ENCODE peak calls at places on chromosomes 11 and 22, in ten cellular contexts. S is stomach, F is neural progenitor cell, X is epithelial cell of esophagus, H is vagina, P is kidney epithelial cell, U is upper lobe of right lung, E is fibroblast of the aortic adventitia, A is body of pancreas, B is bronchial epithelial cell. J is an unnamed sample.

GRCh38 chr22:49885281-49885680 is 31.6 kb downstream of the ZBED4 start:
- DNase-seq in S (no peak), H (no peak), F (no peak), X (no peak), U (peak), E (no peak), P (no peak), B (no peak), A (no peak), J (no peak)

GRCh38 chr11:73359930-73360742 is 16.1 kb upstream of the RELT start:
- DNase-seq in B (no peak), S (no peak), F (peak), E (peak), P (no peak), A (no peak), X (no peak), U (no peak), H (no peak), J (peak)

GRCh38 chr11:37712246-37712645 is 1114.2 kb upstream of the RAG2 start:
- DNase-seq in X (peak), B (peak), F (peak), U (no peak), E (peak), P (no peak), H (no peak), A (no peak), S (no peak), J (peak)

GRCh38 chr11:45606514-45607024 is 58.9 kb downstream of the CHST1 start:
- DNase-seq in S (no peak), A (no peak), H (no peak), P (no peak), F (peak), U (no peak), B (no peak), X (no peak), E (no peak), J (no peak)

GRCh38 chr22:24768537-24769374 is 5.8 kb downstream of the PIWIL3 start:
- DNase-seq in H (no peak), U (no peak), P (no peak), B (peak), E (peak), A (peak), S (peak), F (peak), X (peak), J (peak)

GRCh38 chr11:123313261-123313660 is 116.8 kb upstream of the GRAMD1B start:
- DNase-seq in E (no peak), A (no peak), P (no peak), B (no peak), U (no peak), H (no peak), F (peak), X (no peak), S (no peak), J (no peak)

GRCh38 chr11:116928845-116929244 is 91.4 kb upstream of the APOA1 start:
- DNase-seq in F (no peak), H (no peak), S (no peak), E (no peak), X (no peak), P (no peak), A (no peak), B (no peak), U (no peak), J (no peak)

GRCh38 chr11:12765428-12765827 is 91.2 kb downstream of the TEAD1 start:
- DNase-seq in A (peak), H (no peak), U (no peak), F (no peak), X (no peak), B (no peak), S (no peak), P (no peak), E (no peak), J (peak)

GRCh38 chr22:44191036-44191454 is 10.3 kb downstream of the PARVG start:
- DNase-seq in X (peak), H (no peak), B (peak), A (no peak), P (no peak), F (no peak), S (no peak), E (peak), U (peak), J (no peak)

GRCh38 chr11:67628710-67629385 is 889 bp downstream of the NUDT8 start:
- DNase-seq in B (no peak), S (no peak), P (no peak), A (no peak), E (no peak), U (peak), X (no peak), F (no peak), H (no peak), J (no peak)

GRCh38 chr22:30325065-30325720 is 1.5 kb downstream of the TBC1D10A start:
- DNase-seq in F (peak), P (no peak), X (peak), H (no peak), S (peak), U (no peak), A (peak), B (peak), E (peak), J (peak)

GRCh38 chr22:20981787-20982562 is at the start of gene LZTR1:
- DNase-seq in X (peak), E (peak), F (peak), A (peak), S (peak), H (no peak), P (peak), U (peak), B (peak), J (peak)

GRCh38 chr11:117076941-117077659 is 21.1 kb downstream of the SIK3 start:
- DNase-seq in B (no peak), E (no peak), U (no peak), H (no peak), A (no peak), X (no peak), P (no peak), S (no peak), F (no peak), J (no peak)

GRCh38 chr11:125489166-125489565 is 6.9 kb downstream of the FEZ1 start:
- DNase-seq in E (no peak), P (no peak), U (no peak), S (no peak), A (no peak), F (no peak), X (no peak), B (no peak), H (no peak), J (no peak)

GRCh38 chr11:93591247-93591898 is 48.2 kb upstream of the SMCO4 start:
- DNase-seq in H (no peak), X (peak), F (no peak), B (peak), S (no peak), U (no peak), E (no peak), A (no peak), P (peak), J (peak)

GRCh38 chr11:8011981-8012444 is 24.9 kb downstream of the EIF3F start:
- DNase-seq in X (peak), A (no peak), S (no peak), U (no peak), H (no peak), B (peak), F (no peak), E (peak), P (peak), J (peak)

GRCh38 chr22:19122752-19123492 is 710 bp upstream of the DGCR2 start:
- DNase-seq in A (peak), S (peak), E (peak), F (no peak), B (no peak), P (no peak), H (no peak), X (no peak), U (no peak), J (no peak)

GRCh38 chr22:41799486-41800347 is 762 bp upstream of the CCDC134 start:
- DNase-seq in E (peak), A (peak), U (peak), P (no peak), B (no peak), X (no peak), H (no peak), S (peak), F (peak), J (peak)

GRCh38 chr11:94563176-94563847 is 3.9 kb upstream of the PIWIL4 start:
- DNase-seq in A (no peak), H (no peak), U (no peak), B (peak), X (peak), S (no peak), E (peak), F (no peak), P (no peak), J (peak)

GRCh38 chr22:32707971-32708370 is 93.5 kb upstream of the TIMP3 start:
- DNase-seq in S (no peak), A (no peak), B (no peak), P (no peak), E (no peak), F (no peak), H (no peak), X (no peak), U (no peak), J (no peak)

GRCh38 chr11:35943761-35944502 is at the start of gene LDLRAD3:
- DNase-seq in A (peak), E (peak), B (peak), F (peak), U (peak), P (no peak), X (peak), S (peak), H (no peak), J (peak)

GRCh38 chr11:36501236-36501635 is 8.8 kb downstream of the TRAF6 start:
- DNase-seq in S (no peak), F (no peak), B (no peak), X (no peak), A (no peak), P (no peak), E (no peak), H (no peak), U (no peak), J (no peak)

GRCh38 chr22:47634342-47634741 is 871.9 kb downstream of the TBC1D22A start:
- DNase-seq in U (peak), P (no peak), B (no peak), X (no peak), A (no peak), H (peak), F (peak), E (no peak), S (no peak), J (no peak)

GRCh38 chr11:45653277-45653676 is 12.1 kb downstream of the CHST1 start:
- DNase-seq in A (no peak), B (no peak), P (no peak), E (no peak), S (no peak), H (no peak), U (peak), F (peak), X (no peak), J (no peak)

GRCh38 chr11:61369372-61370348 is 7.5 kb downstream of the TMEM138 start:
- DNase-seq in P (no peak), E (peak), A (peak), X (peak), U (no peak), H (no peak), S (no peak), B (peak), F (no peak), J (peak)

GRCh38 chr22:19598054-19598855 is 74.0 kb upstream of the CLDN5 start:
- DNase-seq in E (no peak), A (no peak), H (no peak), X (peak), B (peak), S (no peak), P (no peak), F (no peak), U (peak), J (no peak)

GRCh38 chr11:35598254-35599125 is 19.8 kb upstream of the FJX1 start:
- DNase-seq in E (no peak), P (no peak), U (no peak), A (no peak), F (no peak), S (no peak), B (peak), H (no peak), X (peak), J (no peak)

GRCh38 chr22:24183321-24184031 is 2.2 kb downstream of the SUSD2 start:
- DNase-seq in S (peak), A (no peak), B (no peak), F (no peak), X (no peak), P (no peak), H (no peak), E (no peak), U (no peak), J (no peak)

GRCh38 chr11:67076202-67076601 is 19.6 kb downstream of the RHOD start:
- DNase-seq in B (no peak), A (no peak), X (no peak), U (no peak), P (no peak), S (no peak), H (no peak), F (no peak), E (no peak), J (no peak)

DNA sequence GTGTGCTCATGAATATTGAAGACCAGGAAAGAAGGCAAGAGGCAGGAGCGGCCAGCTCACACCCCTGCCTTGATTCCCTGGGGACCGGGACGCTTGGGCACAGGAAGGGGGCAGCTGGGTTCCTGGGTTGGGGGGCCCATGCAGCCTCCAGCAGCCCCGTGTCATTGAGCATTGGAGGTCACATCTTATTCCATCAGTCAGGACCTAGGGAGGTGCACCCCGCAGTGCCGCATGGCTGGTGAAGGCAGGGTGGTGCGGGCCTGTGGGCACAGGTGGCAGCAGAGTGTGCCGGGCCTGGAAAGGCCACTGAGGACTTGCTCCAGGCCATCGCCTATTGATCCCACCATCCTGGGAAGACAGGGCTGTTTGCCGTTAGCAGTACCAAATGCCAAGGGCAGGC is 116.3 kb upstream of the NECTIN1 start:
- DNase-seq in S (no peak), E (no peak), P (no peak), U (no peak), F (no peak), X (no peak), H (no peak), B (no peak), A (no peak), J (no peak)
- TF ChIP-seq CTCF in S (no peak), E (no peak), P (no peak), U (no peak), F (no peak), X (no peak), H (no peak), B (no peak), A (no peak), J (no peak)

GRCh38 chr22:37660709-37661045 is 2.2 kb downstream of the PDXP start:
- DNase-seq in E (no peak), P (no peak), S (no peak), X (no peak), B (no peak), U (no peak), A (no peak), F (no peak), H (no peak), J (no peak)
- H3K4me3 ChIP-seq in E (peak), P (no peak), S (no peak), X (no peak), B (no peak), U (no peak), A (no peak), F (peak), H (no peak), J (no peak)

DNA sequence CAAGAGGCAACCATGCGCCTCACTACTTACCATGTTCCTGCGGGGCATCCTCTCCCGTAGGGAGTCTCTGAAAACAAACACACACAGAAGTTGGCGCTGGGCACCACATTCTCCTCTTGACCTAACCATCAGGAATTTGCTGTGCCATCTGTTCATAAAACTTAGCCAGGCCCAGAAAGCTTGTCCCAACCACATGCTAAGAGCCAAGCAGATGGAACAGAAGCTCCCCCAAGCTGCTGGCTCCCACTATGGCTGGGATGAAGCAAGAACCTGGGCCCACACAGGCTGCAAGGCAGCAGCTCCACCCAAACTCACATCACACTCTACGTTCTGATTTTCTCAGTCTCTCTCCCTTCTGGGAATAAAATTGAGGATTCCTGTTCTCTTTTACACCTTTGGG is 17.4 kb downstream of the HPS4 start:
- DNase-seq in X (no peak), A (no peak), U (no peak), F (no peak), E (no peak), S (no peak), P (no peak), B (no peak), H (no peak), J (no peak)
- TF ChIP-seq CTCF in X (no peak), A (no peak), U (no peak), F (no peak), E (no peak), S (no peak), P (no peak), B (no peak), H (no peak), J (no peak)

GRCh38 chr11:85682330-85683305 is 3.4 kb downstream of the CCDC89 start:
- DNase-seq in U (peak), P (no peak), A (peak), X (peak), F (no peak), B (no peak), E (peak), S (peak), H (no peak), J (peak)
- H3K4me3 ChIP-seq in U (peak), P (peak), A (peak), X (peak), F (no peak), B (peak), E (peak), S (peak), H (peak), J (peak)

GRCh38 chr11:747176-748006 is at the start of gene TALDO1:
- DNase-seq in H (no peak), F (peak), X (peak), P (no peak), E (peak), U (peak), S (peak), A (peak), B (peak), J (peak)
- TF ChIP-seq CTCF in H (no peak), F (no peak), X (no peak), P (peak), E (peak), U (peak), S (no peak), A (peak), B (peak), J (peak)

GRCh38 chr22:23182289-23183106 is 2.2 kb downstream of the BCR start:
- DNase-seq in S (no peak), X (peak), P (no peak), E (no peak), A (peak), U (no peak), F (peak), H (no peak), B (peak), J (no peak)

GRCh38 chr22:23181763-23182288 is 1.5 kb downstream of the BCR start:
- DNase-seq in X (peak), H (no peak), F (no peak), U (no peak), A (no peak), E (no peak), P (no peak), S (no peak), B (no peak), J (no peak)

GRCh38 chr22:23179381-23180294 is 671 bp upstream of the BCR start:
- DNase-seq in X (peak), P (no peak), S (peak), F (peak), E (no peak), A (peak), U (no peak), B (no peak), H (no peak), J (no peak)

GRCh38 chr22:23180301-23180892 is at the start of gene BCR:
- DNase-seq in E (peak), X (peak), H (no peak), B (peak), P (no peak), S (peak), A (peak), U (peak), F (peak), J (peak)

DNA sequence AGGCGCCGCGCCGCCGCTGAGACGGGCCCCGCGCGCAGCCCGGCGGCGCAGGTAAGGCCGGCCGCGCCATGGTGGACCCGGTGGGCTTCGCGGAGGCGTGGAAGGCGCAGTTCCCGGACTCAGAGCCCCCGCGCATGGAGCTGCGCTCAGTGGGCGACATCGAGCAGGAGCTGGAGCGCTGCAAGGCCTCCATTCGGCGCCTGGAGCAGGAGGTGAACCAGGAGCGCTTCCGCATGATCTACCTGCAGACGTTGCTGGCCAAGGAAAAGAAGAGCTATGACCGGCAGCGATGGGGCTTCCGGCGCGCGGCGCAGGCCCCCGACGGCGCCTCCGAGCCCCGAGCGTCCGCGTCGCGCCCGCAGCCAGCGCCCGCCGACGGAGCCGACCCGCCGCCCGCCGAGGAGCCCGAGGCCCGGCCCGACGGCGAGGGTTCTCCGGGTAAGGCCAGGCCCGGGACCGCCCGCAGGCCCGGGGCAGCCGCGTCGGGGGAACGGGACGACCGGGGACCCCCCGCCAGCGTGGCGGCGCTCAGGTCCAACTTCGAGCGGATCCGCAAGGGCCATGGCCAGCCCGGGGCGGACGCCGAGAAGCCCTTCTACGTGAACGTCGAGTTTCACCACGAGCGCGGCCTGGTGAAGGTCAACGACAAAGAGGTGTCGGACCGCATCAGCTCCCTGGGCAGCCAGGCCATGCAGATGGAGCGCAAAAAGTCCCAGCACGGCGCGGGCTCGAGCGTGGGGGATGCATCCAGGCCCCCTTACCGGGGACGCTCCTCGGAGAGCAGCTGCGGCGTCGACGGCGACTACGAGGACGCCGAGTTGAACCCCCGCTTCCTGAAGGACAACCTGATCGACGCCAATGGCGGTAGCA is 819 bp downstream of the BCR start:
- DNase-seq in F (peak), A (peak), E (no peak), P (no peak), S (no peak), H (no peak), U (no peak), B (no peak), X (peak), J (no peak)
- H3K4me3 ChIP-seq in F (peak), A (peak), E (peak), P (peak), S (peak), H (peak), U (peak), B (peak), X (peak), J (peak)

DNA sequence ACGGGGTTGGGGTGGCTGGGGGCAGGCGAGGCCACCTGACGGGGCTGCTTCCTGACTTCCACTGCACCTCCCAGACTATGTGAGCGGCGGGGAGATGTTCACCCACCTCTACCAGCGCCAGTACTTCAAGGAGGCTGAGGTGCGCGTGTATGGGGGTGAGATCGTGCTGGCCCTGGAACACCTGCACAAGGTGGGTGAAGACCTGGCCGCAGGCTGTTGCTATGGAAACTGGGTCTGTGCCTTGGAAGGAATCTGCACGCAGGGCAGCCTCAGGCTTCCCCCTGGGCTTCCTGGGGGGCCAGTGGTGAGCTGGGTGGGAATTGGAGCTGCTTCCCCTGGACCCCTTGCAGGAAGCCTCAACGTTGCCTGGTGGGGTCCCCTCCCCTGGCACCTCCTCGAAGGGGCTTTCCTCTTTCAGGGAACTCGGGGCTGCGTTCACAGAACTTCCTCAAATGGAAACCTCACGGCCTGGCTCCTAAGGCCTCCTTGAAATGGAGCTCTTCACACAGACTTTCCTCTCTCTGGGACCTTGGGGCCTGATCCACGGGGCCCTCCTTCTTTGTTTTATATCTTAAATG is 1.5 kb downstream of the RPS6KA4 start:
- DNase-seq in H (no peak), B (no peak), X (no peak), E (no peak), F (no peak), P (no peak), A (no peak), S (no peak), U (no peak), J (no peak)
- TF ChIP-seq CTCF in H (no peak), B (no peak), X (no peak), E (no peak), F (no peak), P (no peak), A (no peak), S (no peak), U (no peak), J (no peak)